ENCODE peak calls at places on chromosomes 7 and 10, in five cellular contexts. One of them, this sample, is unnamed.

GRCh38 chr7:157544226-157544625 is 207.4 kb downstream of the DNAJB6 start:
- DNase-seq in lower lobe of right lung: peak
- DNase-seq in PC-3: no peak
- DNase-seq in colonic mucosa: no peak
- DNase-seq in B cell: no peak
- DNase-seq in this sample: peak

GRCh38 chr10:103921750-103922195 is 3.8 kb upstream of the STN1 start:
- DNase-seq in PC-3: no peak
- DNase-seq in lower lobe of right lung: no peak
- DNase-seq in B cell: no peak
- DNase-seq in colonic mucosa: peak
- DNase-seq in this sample: no peak

GRCh38 chr10:24465899-24466615 is 257.1 kb downstream of the KIAA1217 start:
- DNase-seq in PC-3: peak
- DNase-seq in B cell: no peak
- DNase-seq in colonic mucosa: peak
- DNase-seq in lower lobe of right lung: no peak
- DNase-seq in this sample: no peak

GRCh38 chr10:15370212-15370740 is 813 bp downstream of the FAM171A1 start:
- DNase-seq in lower lobe of right lung: no peak
- DNase-seq in PC-3: no peak
- DNase-seq in B cell: peak
- DNase-seq in colonic mucosa: peak
- DNase-seq in this sample: no peak

GRCh38 chr7:376306-376969 is 86.5 kb downstream of the FOXL3 start:
- DNase-seq in colonic mucosa: no peak
- DNase-seq in lower lobe of right lung: no peak
- DNase-seq in PC-3: no peak
- DNase-seq in B cell: no peak
- DNase-seq in this sample: peak

GRCh38 chr10:122050316-122050715 is 61.4 kb downstream of the TACC2 start:
- DNase-seq in lower lobe of right lung: no peak
- DNase-seq in colonic mucosa: peak
- DNase-seq in B cell: no peak
- DNase-seq in PC-3: no peak
- DNase-seq in this sample: peak

GRCh38 chr10:131905603-131906268 is 4.9 kb downstream of the PPP2R2D start:
- DNase-seq in colonic mucosa: no peak
- DNase-seq in B cell: no peak
- DNase-seq in PC-3: no peak
- DNase-seq in lower lobe of right lung: no peak
- DNase-seq in this sample: no peak

GRCh38 chr7:153258686-153259085 is 499.1 kb downstream of the ACTR3B start:
- DNase-seq in lower lobe of right lung: no peak
- DNase-seq in colonic mucosa: no peak
- DNase-seq in PC-3: no peak
- DNase-seq in B cell: no peak
- DNase-seq in this sample: no peak

GRCh38 chr7:151565541-151565940 is 45.8 kb upstream of the RHEB start:
- DNase-seq in colonic mucosa: no peak
- DNase-seq in B cell: no peak
- DNase-seq in lower lobe of right lung: no peak
- DNase-seq in PC-3: peak
- DNase-seq in this sample: no peak

GRCh38 chr10:119602241-119603095 is 5.7 kb upstream of the TIAL1 start:
- DNase-seq in lower lobe of right lung: no peak
- DNase-seq in colonic mucosa: peak
- DNase-seq in B cell: peak
- DNase-seq in PC-3: peak
- DNase-seq in this sample: peak

GRCh38 chr7:105389090-105389650 is 449 bp upstream of the SRPK2 start:
- DNase-seq in PC-3: peak
- DNase-seq in lower lobe of right lung: peak
- DNase-seq in colonic mucosa: peak
- DNase-seq in B cell: peak
- DNase-seq in this sample: peak

GRCh38 chr10:124547651-124548168 is 86.1 kb downstream of the LHPP start:
- DNase-seq in colonic mucosa: no peak
- DNase-seq in lower lobe of right lung: no peak
- DNase-seq in B cell: no peak
- DNase-seq in PC-3: no peak
- DNase-seq in this sample: no peak

GRCh38 chr10:3312403-3312802 is 139.8 kb upstream of the PITRM1 start:
- DNase-seq in lower lobe of right lung: no peak
- DNase-seq in PC-3: no peak
- DNase-seq in B cell: no peak
- DNase-seq in colonic mucosa: no peak
- DNase-seq in this sample: no peak

GRCh38 chr7:138663741-138664710 is 37.1 kb downstream of the SVOPL start:
- DNase-seq in B cell: no peak
- DNase-seq in colonic mucosa: peak
- DNase-seq in PC-3: peak
- DNase-seq in lower lobe of right lung: no peak
- DNase-seq in this sample: peak

GRCh38 chr10:88062798-88063472 is 199.5 kb downstream of the PTEN start:
- DNase-seq in lower lobe of right lung: no peak
- DNase-seq in PC-3: no peak
- DNase-seq in colonic mucosa: no peak
- DNase-seq in B cell: no peak
- DNase-seq in this sample: no peak

GRCh38 chr10:114714281-114714741 is 56.2 kb upstream of the ABLIM1 start:
- DNase-seq in lower lobe of right lung: no peak
- DNase-seq in PC-3: peak
- DNase-seq in B cell: no peak
- DNase-seq in colonic mucosa: peak
- DNase-seq in this sample: no peak

GRCh38 chr10:120729508-120729907 is 121.7 kb upstream of the WDR11 start:
- DNase-seq in colonic mucosa: no peak
- DNase-seq in PC-3: no peak
- DNase-seq in B cell: no peak
- DNase-seq in lower lobe of right lung: no peak
- DNase-seq in this sample: no peak

GRCh38 chr7:116588641-116589594 is 64.1 kb downstream of the CAV1 start:
- DNase-seq in B cell: peak
- DNase-seq in PC-3: peak
- DNase-seq in lower lobe of right lung: no peak
- DNase-seq in colonic mucosa: no peak
- DNase-seq in this sample: no peak

GRCh38 chr10:132395704-132396494 is 1.1 kb upstream of the PWWP2B start:
- DNase-seq in B cell: no peak
- DNase-seq in PC-3: no peak
- DNase-seq in colonic mucosa: peak
- DNase-seq in lower lobe of right lung: peak
- DNase-seq in this sample: peak

GRCh38 chr7:1940402-1940786 is 270.3 kb downstream of the ELFN1 start:
- DNase-seq in colonic mucosa: peak
- DNase-seq in lower lobe of right lung: peak
- DNase-seq in PC-3: no peak
- DNase-seq in B cell: peak
- DNase-seq in this sample: peak

GRCh38 chr7:136594739-136595144 is 273.7 kb upstream of the CHRM2 start:
- DNase-seq in lower lobe of right lung: no peak
- DNase-seq in B cell: no peak
- DNase-seq in PC-3: no peak
- DNase-seq in colonic mucosa: no peak
- DNase-seq in this sample: no peak

GRCh38 chr10:55858730-55859129 is 502.3 kb downstream of the ZWINT start:
- DNase-seq in B cell: no peak
- DNase-seq in lower lobe of right lung: no peak
- DNase-seq in PC-3: no peak
- DNase-seq in colonic mucosa: no peak
- DNase-seq in this sample: no peak

GRCh38 chr10:112532053-112532658 is 85.1 kb downstream of the VTI1A start:
- DNase-seq in lower lobe of right lung: no peak
- DNase-seq in B cell: peak
- DNase-seq in colonic mucosa: no peak
- DNase-seq in PC-3: no peak
- DNase-seq in this sample: no peak

GRCh38 chr7:128963327-128963757 is 25.6 kb downstream of the IRF5 start:
- DNase-seq in lower lobe of right lung: no peak
- DNase-seq in PC-3: no peak
- DNase-seq in colonic mucosa: no peak
- DNase-seq in B cell: peak
- DNase-seq in this sample: no peak

DNA sequence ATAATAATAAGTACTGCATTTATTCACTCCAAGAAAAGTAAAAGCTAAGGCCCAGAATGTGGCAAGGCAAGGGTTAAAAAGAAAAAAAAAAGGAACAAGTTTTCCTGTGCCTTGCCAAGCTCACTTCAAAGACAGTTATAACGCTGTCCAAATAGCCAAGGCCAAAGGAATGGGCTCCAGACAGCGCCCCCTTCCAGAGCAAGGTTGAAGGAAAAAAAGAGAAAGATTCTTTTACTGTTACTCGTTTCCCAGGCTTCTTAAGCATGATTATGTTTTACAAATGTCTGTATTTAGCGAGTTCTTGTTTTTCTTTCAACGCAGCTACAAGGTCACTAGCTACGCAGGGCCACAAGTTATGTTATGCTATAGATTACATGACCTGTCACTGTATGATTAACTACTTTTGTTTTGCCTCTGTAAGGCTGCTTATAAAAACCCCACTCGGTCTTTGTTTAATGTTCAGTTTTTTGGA is 9.1 kb upstream of the EIF4H start:
- DNase-seq in PC-3: peak
- DNase-seq in lower lobe of right lung: no peak
- DNase-seq in colonic mucosa: no peak
- DNase-seq in B cell: no peak
- DNase-seq in this sample: no peak
- TF ChIP-seq CTCF in PC-3: peak
- TF ChIP-seq CTCF in lower lobe of right lung: peak
- TF ChIP-seq CTCF in colonic mucosa: no peak
- TF ChIP-seq CTCF in B cell: no peak
- TF ChIP-seq CTCF in this sample: peak

DNA sequence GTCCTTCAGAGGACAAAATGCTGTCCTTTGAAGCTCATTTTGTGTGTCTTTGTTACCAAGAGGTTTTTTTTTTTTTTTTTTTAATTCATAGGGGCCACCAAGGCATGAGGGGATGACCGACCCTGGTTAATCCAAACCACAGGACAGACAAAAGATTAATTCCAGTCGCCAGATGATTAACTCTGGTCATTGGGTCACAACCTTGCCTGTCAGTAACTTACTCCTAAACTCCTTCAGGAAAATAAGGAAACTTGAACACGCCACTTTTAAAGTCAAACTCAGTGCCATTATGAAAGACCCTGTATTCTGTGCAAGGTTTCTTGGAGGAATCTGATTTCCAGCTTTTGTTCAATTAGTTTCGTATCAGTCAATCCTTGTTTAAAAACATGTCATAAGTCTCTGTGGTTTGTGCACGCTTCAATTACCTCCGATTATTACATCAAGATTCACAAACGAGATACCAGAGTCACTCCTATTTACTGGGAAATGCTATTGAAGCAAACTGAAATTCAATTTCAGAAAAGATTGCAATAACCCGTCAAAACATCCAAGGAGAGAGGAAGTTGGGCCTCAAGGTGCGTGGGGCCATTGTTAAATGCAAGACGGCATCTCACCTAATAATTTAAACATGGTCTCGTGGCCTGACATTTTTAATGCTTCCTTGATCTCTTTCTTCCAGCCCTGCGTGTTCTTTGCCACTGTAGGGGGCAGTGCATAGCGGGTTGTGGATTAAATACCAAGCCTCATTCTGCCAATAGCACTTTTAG is 44.0 kb downstream of the NRP1 start:
- DNase-seq in PC-3: no peak
- DNase-seq in lower lobe of right lung: no peak
- DNase-seq in B cell: no peak
- DNase-seq in colonic mucosa: no peak
- DNase-seq in this sample: no peak
- TF ChIP-seq CTCF in PC-3: no peak
- TF ChIP-seq CTCF in lower lobe of right lung: no peak
- TF ChIP-seq CTCF in B cell: no peak
- TF ChIP-seq CTCF in colonic mucosa: no peak
- TF ChIP-seq CTCF in this sample: no peak

DNA sequence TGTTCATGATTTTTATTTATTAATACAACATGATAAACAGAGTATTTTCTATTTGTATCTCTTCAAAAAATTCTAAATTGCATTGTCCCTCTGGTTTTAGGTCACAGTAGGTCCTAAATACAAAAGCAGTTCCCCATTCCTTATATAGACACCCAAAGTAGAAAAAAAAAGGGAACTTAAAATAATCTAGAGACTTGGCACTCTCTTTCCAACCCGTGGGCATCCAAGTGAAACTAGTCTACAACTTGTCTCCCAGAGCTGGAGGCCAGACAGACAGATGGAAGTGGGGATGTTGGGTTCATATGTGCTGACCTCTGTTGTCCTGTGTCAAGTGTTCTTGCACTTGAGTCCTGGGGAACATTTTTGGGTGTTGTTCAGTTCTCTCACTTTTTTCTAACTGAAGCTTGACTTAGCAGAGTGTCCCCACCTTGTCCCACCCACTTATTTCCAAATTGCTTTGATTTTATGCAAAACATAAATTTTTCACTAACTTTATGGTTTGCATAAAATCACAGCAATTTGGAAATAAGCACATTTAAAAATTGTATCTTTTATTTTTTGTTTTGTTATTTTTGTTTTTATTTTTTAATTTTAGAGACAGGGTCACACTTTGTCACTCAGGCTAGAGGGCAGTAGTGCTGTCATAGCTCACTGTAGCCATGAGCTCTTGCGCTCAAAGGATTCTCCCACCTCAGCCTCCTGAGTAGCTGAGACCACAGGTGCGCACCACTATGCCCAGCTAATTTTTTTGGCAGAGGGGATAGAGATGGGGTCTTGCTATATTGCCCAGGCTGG is 43.0 kb downstream of the APBB1IP start:
- DNase-seq in lower lobe of right lung: no peak
- DNase-seq in B cell: peak
- DNase-seq in PC-3: no peak
- DNase-seq in colonic mucosa: no peak
- DNase-seq in this sample: no peak
- TF ChIP-seq CTCF in lower lobe of right lung: no peak
- TF ChIP-seq CTCF in B cell: no peak
- TF ChIP-seq CTCF in PC-3: no peak
- TF ChIP-seq CTCF in colonic mucosa: no peak
- TF ChIP-seq CTCF in this sample: no peak

DNA sequence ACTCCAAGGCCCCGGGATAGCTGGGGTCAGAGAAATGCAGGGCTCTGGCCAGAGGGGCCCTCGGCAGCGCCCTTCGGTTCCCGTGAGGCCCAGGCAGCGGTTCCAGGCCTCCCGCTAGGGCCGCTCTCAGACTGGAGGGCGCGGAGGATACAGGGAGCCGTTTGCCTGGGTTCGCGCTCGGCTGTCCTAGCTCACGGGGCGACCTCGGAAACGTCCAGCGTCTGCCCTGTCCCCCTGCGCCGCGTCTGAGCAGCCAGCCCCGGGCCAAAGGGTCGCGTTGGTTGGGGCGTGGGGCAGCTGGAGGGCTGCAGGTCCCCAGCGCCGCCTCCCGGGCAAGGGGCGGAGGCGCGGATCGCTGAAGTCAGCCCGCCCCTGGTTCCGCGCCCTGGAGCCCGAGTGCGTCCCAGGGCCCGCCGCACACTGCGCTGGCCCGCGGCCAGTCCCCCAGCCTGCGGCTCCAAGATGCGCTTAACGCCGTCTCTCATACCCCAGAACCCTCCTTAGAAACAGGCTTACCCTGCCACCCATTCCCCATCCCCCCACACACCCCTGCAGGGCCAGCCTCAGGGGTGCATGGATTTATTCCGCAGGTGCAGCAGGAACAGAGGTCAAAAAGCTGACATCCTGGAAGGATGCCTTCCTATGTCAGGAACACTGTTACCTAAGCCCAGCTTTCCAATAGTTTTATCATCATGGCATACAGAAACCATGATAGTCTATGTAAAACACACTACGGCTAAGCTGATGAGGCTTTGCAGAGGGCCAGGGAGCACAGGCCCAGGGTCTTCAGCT is 22.1 kb upstream of the OPN4 start:
- DNase-seq in lower lobe of right lung: no peak
- DNase-seq in B cell: no peak
- DNase-seq in colonic mucosa: no peak
- DNase-seq in PC-3: no peak
- DNase-seq in this sample: no peak
- TF ChIP-seq CTCF in lower lobe of right lung: peak
- TF ChIP-seq CTCF in B cell: no peak
- TF ChIP-seq CTCF in colonic mucosa: no peak
- TF ChIP-seq CTCF in PC-3: no peak
- TF ChIP-seq CTCF in this sample: peak